ENCODE peak calls at places on chromosome 12, in nine cellular contexts. M is mammary epithelial cell, Y is A172, W is BE2C, V is B cell, P is PC-3, H is fibroblast of lung, R is retina, Z is heart left ventricle. A is an unnamed sample.
A peak's percentile ranks its signal among the peaks of the same experiment; 100 is the strongest.

GRCh38 chr12:62123721-62124203 is 136.4 kb upstream of the USP15 start:
- DNase-seq in R (peak; percentile 31), Y (peak; percentile 44), Z (no peak), M (peak; percentile 38), P (peak; percentile 57), H (peak; percentile 63), W (peak; percentile 35), V (no peak), A (peak; percentile 18)

GRCh38 chr12:6314776-6315175 is 4.3 kb downstream of the PLEKHG6 start:
- DNase-seq in W (no peak), V (no peak), M (no peak), Y (no peak), H (no peak), R (no peak), Z (no peak), P (no peak), A (no peak)

GRCh38 chr12:18139989-18140596 is 50.1 kb upstream of the RERGL start:
- DNase-seq in Y (peak; percentile 13), V (no peak), Z (no peak), P (peak; percentile 60), M (peak; percentile 9), H (peak; percentile 68), W (no peak), R (no peak), A (no peak)

GRCh38 chr12:47707905-47708543 is 2.2 kb upstream of the RPAP3 start:
- DNase-seq in M (no peak), W (no peak), Z (no peak), V (no peak), H (no peak), R (no peak), Y (no peak), P (no peak), A (no peak)

GRCh38 chr12:84986586-84986985 is 49.5 kb downstream of the TSPAN19 start:
- DNase-seq in Z (no peak), H (peak; percentile 82), V (no peak), Y (no peak), R (peak; percentile 50), W (no peak), M (no peak), P (no peak), A (no peak)

GRCh38 chr12:76836633-76837032 is 42.2 kb downstream of the CSRP2 start:
- DNase-seq in R (no peak), W (no peak), M (no peak), P (no peak), H (no peak), Z (no peak), V (no peak), Y (no peak), A (no peak)

GRCh38 chr12:47088021-47088944 is 8.5 kb upstream of the AMIGO2 start:
- DNase-seq in V (no peak), Z (no peak), Y (peak; percentile 46), M (peak; percentile 94), P (no peak), W (no peak), R (no peak), H (no peak), A (no peak)

GRCh38 chr12:43292699-43293098 is 259.3 kb downstream of the ADAMTS20 start:
- DNase-seq in H (peak; percentile 37), Y (no peak), W (no peak), P (peak; percentile 38), Z (no peak), M (peak; percentile 50), R (no peak), V (no peak), A (no peak)

GRCh38 chr12:77102691-77103090 is 37.3 kb upstream of the E2F7 start:
- DNase-seq in W (no peak), Z (no peak), R (no peak), Y (peak; percentile 86), H (peak; percentile 75), V (no peak), P (peak; percentile 81), M (peak; percentile 59), A (no peak)

GRCh38 chr12:108832730-108833354 is 24.5 kb downstream of the SSH1 start:
- DNase-seq in Y (peak; percentile 76), R (no peak), V (no peak), M (peak; percentile 69), W (no peak), Z (no peak), P (peak; percentile 53), H (peak; percentile 86), A (peak; percentile 84)

GRCh38 chr12:117439531-117440001 is 78.1 kb upstream of the NOS1 start:
- DNase-seq in R (peak; percentile 50), H (no peak), Y (no peak), V (no peak), W (peak; percentile 27), Z (no peak), P (no peak), M (no peak), A (no peak)

GRCh38 chr12:12510141-12510540 is 52.5 kb downstream of the DUSP16 start:
- DNase-seq in Y (peak; percentile 1), Z (no peak), P (peak; percentile 64), W (no peak), H (peak; percentile 16), R (no peak), V (no peak), M (peak; percentile 88), A (peak; percentile 13)

GRCh38 chr12:49389092-49389703 is 21.9 kb downstream of the SPATS2 start:
- DNase-seq in M (no peak), V (peak; percentile 58), Z (peak; percentile 25), R (peak; percentile 1), H (no peak), W (no peak), P (no peak), Y (no peak), A (no peak)

GRCh38 chr12:4274960-4275868 is 1.7 kb downstream of the CCND2 start:
- DNase-seq in P (no peak), R (peak; percentile 79), W (no peak), H (peak; percentile 50), Y (no peak), M (peak; percentile 65), Z (no peak), V (no peak), A (no peak)

GRCh38 chr12:2034633-2035420 is 18.0 kb upstream of the CACNA1C start:
- DNase-seq in Y (peak; percentile 22), M (peak; percentile 68), W (peak; percentile 94), R (peak; percentile 93), H (peak; percentile 77), Z (peak; percentile 88), P (peak; percentile 75), V (peak; percentile 95), A (no peak)

GRCh38 chr12:108133482-108133881 is 4.4 kb downstream of the WSCD2 start:
- DNase-seq in H (no peak), V (no peak), Y (no peak), R (no peak), M (no peak), Z (no peak), P (no peak), W (no peak), A (no peak)

GRCh38 chr12:57883057-57883456 is 36.5 kb upstream of the CTDSP2 start:
- DNase-seq in Z (no peak), V (no peak), H (no peak), Y (no peak), M (no peak), W (no peak), P (no peak), R (no peak), A (no peak)

GRCh38 chr12:64621257-64621942 is 11.1 kb downstream of the RASSF3 start:
- DNase-seq in R (no peak), M (peak; percentile 25), Y (no peak), P (no peak), W (no peak), V (peak; percentile 53), H (peak; percentile 79), Z (no peak), A (peak; percentile 87)

GRCh38 chr12:7750350-7750749 is 3.2 kb upstream of the CLEC4C start:
- DNase-seq in Z (no peak), R (no peak), Y (no peak), P (no peak), M (no peak), W (no peak), H (no peak), V (no peak), A (no peak)

GRCh38 chr12:53225635-53226424 is 6.2 kb downstream of the RARG start:
- DNase-seq in Z (no peak), H (no peak), V (no peak), W (peak; percentile 46), M (peak; percentile 53), P (no peak), Y (no peak), R (no peak), A (no peak)

GRCh38 chr12:51318846-51319570 is 5.0 kb downstream of the BIN2 start:
- DNase-seq in Z (no peak), Y (no peak), H (no peak), M (no peak), V (peak; percentile 62), P (peak; percentile 19), R (no peak), W (no peak), A (no peak)

GRCh38 chr12:27566159-27566558 is 42.2 kb downstream of the PPFIBP1 start:
- DNase-seq in R (no peak), P (peak; percentile 27), H (peak; percentile 39), W (no peak), V (no peak), M (no peak), Y (no peak), Z (no peak), A (no peak)

GRCh38 chr12:63909746-63910145 is 65.2 kb downstream of the SRGAP1 start:
- DNase-seq in W (no peak), M (no peak), R (no peak), V (no peak), H (no peak), Z (no peak), P (no peak), Y (no peak), A (no peak)

GRCh38 chr12:3178671-3179413 is 101.7 kb downstream of the TSPAN9 start:
- DNase-seq in W (no peak), H (no peak), R (no peak), M (no peak), Y (no peak), P (no peak), Z (no peak), V (no peak), A (no peak)

GRCh38 chr12:104750061-104750460 is 208.0 kb downstream of the SLC41A2 start:
- DNase-seq in Z (peak; percentile 31), R (no peak), H (peak; percentile 47), V (peak; percentile 47), M (no peak), W (no peak), P (no peak), Y (peak; percentile 2), A (peak; percentile 48)

GRCh38 chr12:110498984-110499706 is 2.8 kb downstream of the VPS29 start:
- DNase-seq in H (peak; percentile 22), W (no peak), Y (peak; percentile 31), Z (no peak), P (peak; percentile 36), V (no peak), M (peak; percentile 53), R (no peak), A (no peak)

GRCh38 chr12:33012226-33012625 is 115.6 kb upstream of the PKP2 start:
- DNase-seq in W (no peak), Z (no peak), H (no peak), M (peak; percentile 50), P (peak; percentile 41), Y (no peak), V (no peak), R (no peak), A (no peak)

GRCh38 chr12:6083606-6084005 is 40.9 kb downstream of the VWF start:
- DNase-seq in Y (no peak), P (no peak), R (no peak), Z (no peak), H (no peak), M (no peak), W (peak; percentile 4), V (no peak), A (no peak)

GRCh38 chr12:53703746-53704145 is 23.5 kb downstream of the CALCOCO1 start:
- DNase-seq in V (no peak), W (no peak), Z (no peak), R (no peak), P (peak; percentile 10), H (no peak), Y (peak; percentile 15), M (no peak), A (no peak)

GRCh38 chr12:96434107-96434506 is 33.9 kb upstream of the CDK17 start:
- DNase-seq in P (no peak), Z (no peak), V (no peak), R (no peak), H (peak; percentile 100), M (no peak), W (no peak), Y (peak; percentile 87), A (peak; percentile 97)

A was measured in AG04450.